ENCODE peak calls at places on chromosomes 11 and 22, in nine cellular contexts. One of them, this sample, is unnamed.
A peak's percentile ranks its signal among the peaks of the same experiment; 100 is the strongest.

GRCh38 chr22:19105867-19106802 is 16.1 kb downstream of the DGCR2 start:
- DNase-seq in GF-D8: no peak
- DNase-seq in activated T-cell treated with anti-CD3 and anti-CD28 coated beads, Interleukin-2, amount 50 U/mL, for 72 hours: peak; percentile 49
- DNase-seq in right cardiac atrium: no peak
- DNase-seq in iPS DF 6.9: no peak
- DNase-seq in tibial artery: no peak
- DNase-seq in fibroblast of pulmonary artery: no peak
- DNase-seq in stimulated activated naive CD8-positive, alpha-beta T cell treated with anti-CD3 and anti-CD28 coated beads, Interleukin-15, Interleukin-2, amounts not matched to agents 100 U/mL and 50 U/mL, for 24 hours: peak; percentile 30
- DNase-seq in NCI-H526 treated with DMSO at 0.1 percent for 48 hours: no peak
- DNase-seq in this sample: peak; percentile 63

GRCh38 chr11:77882396-77882795 is 61.5 kb downstream of the AAMDC start:
- DNase-seq in stimulated activated naive CD8-positive, alpha-beta T cell treated with anti-CD3 and anti-CD28 coated beads, Interleukin-15, Interleukin-2, amounts not matched to agents 100 U/mL and 50 U/mL, for 24 hours: no peak
- DNase-seq in activated T-cell treated with anti-CD3 and anti-CD28 coated beads, Interleukin-2, amount 50 U/mL, for 72 hours: no peak
- DNase-seq in GF-D8: no peak
- DNase-seq in NCI-H526 treated with DMSO at 0.1 percent for 48 hours: no peak
- DNase-seq in right cardiac atrium: no peak
- DNase-seq in iPS DF 6.9: no peak
- DNase-seq in tibial artery: no peak
- DNase-seq in fibroblast of pulmonary artery: no peak
- DNase-seq in this sample: no peak

GRCh38 chr22:46088541-46089311 is 61.6 kb upstream of the PPARA start:
- DNase-seq in NCI-H526 treated with DMSO at 0.1 percent for 48 hours: no peak
- DNase-seq in GF-D8: no peak
- DNase-seq in fibroblast of pulmonary artery: peak; percentile 63
- DNase-seq in activated T-cell treated with anti-CD3 and anti-CD28 coated beads, Interleukin-2, amount 50 U/mL, for 72 hours: no peak
- DNase-seq in right cardiac atrium: peak; percentile 81
- DNase-seq in stimulated activated naive CD8-positive, alpha-beta T cell treated with anti-CD3 and anti-CD28 coated beads, Interleukin-15, Interleukin-2, amounts not matched to agents 100 U/mL and 50 U/mL, for 24 hours: no peak
- DNase-seq in tibial artery: peak; percentile 47
- DNase-seq in iPS DF 6.9: no peak
- DNase-seq in this sample: peak; percentile 73

GRCh38 chr22:24460418-24461089 is 33.2 kb downstream of the ADORA2A start:
- DNase-seq in tibial artery: no peak
- DNase-seq in GF-D8: no peak
- DNase-seq in NCI-H526 treated with DMSO at 0.1 percent for 48 hours: no peak
- DNase-seq in iPS DF 6.9: no peak
- DNase-seq in activated T-cell treated with anti-CD3 and anti-CD28 coated beads, Interleukin-2, amount 50 U/mL, for 72 hours: no peak
- DNase-seq in fibroblast of pulmonary artery: no peak
- DNase-seq in stimulated activated naive CD8-positive, alpha-beta T cell treated with anti-CD3 and anti-CD28 coated beads, Interleukin-15, Interleukin-2, amounts not matched to agents 100 U/mL and 50 U/mL, for 24 hours: no peak
- DNase-seq in right cardiac atrium: no peak
- DNase-seq in this sample: no peak

GRCh38 chr11:128405693-128406364 is 181.5 kb downstream of the ETS1 start:
- DNase-seq in activated T-cell treated with anti-CD3 and anti-CD28 coated beads, Interleukin-2, amount 50 U/mL, for 72 hours: no peak
- DNase-seq in NCI-H526 treated with DMSO at 0.1 percent for 48 hours: no peak
- DNase-seq in iPS DF 6.9: no peak
- DNase-seq in tibial artery: no peak
- DNase-seq in stimulated activated naive CD8-positive, alpha-beta T cell treated with anti-CD3 and anti-CD28 coated beads, Interleukin-15, Interleukin-2, amounts not matched to agents 100 U/mL and 50 U/mL, for 24 hours: no peak
- DNase-seq in fibroblast of pulmonary artery: peak; percentile 22
- DNase-seq in GF-D8: no peak
- DNase-seq in right cardiac atrium: peak; percentile 41
- DNase-seq in this sample: no peak

GRCh38 chr11:78420255-78420764 is 2.7 kb upstream of the GAB2 start:
- DNase-seq in tibial artery: peak; percentile 86
- DNase-seq in activated T-cell treated with anti-CD3 and anti-CD28 coated beads, Interleukin-2, amount 50 U/mL, for 72 hours: peak; percentile 61
- DNase-seq in right cardiac atrium: peak; percentile 94
- DNase-seq in GF-D8: no peak
- DNase-seq in NCI-H526 treated with DMSO at 0.1 percent for 48 hours: peak; percentile 64
- DNase-seq in fibroblast of pulmonary artery: peak; percentile 94
- DNase-seq in stimulated activated naive CD8-positive, alpha-beta T cell treated with anti-CD3 and anti-CD28 coated beads, Interleukin-15, Interleukin-2, amounts not matched to agents 100 U/mL and 50 U/mL, for 24 hours: peak; percentile 67
- DNase-seq in iPS DF 6.9: no peak
- DNase-seq in this sample: peak; percentile 69

GRCh38 chr11:89381094-89381493 is 110.1 kb downstream of the NOX4 start:
- DNase-seq in fibroblast of pulmonary artery: peak; percentile 97
- DNase-seq in NCI-H526 treated with DMSO at 0.1 percent for 48 hours: no peak
- DNase-seq in tibial artery: peak; percentile 53
- DNase-seq in activated T-cell treated with anti-CD3 and anti-CD28 coated beads, Interleukin-2, amount 50 U/mL, for 72 hours: no peak
- DNase-seq in GF-D8: no peak
- DNase-seq in iPS DF 6.9: no peak
- DNase-seq in stimulated activated naive CD8-positive, alpha-beta T cell treated with anti-CD3 and anti-CD28 coated beads, Interleukin-15, Interleukin-2, amounts not matched to agents 100 U/mL and 50 U/mL, for 24 hours: no peak
- DNase-seq in right cardiac atrium: no peak
- DNase-seq in this sample: no peak

GRCh38 chr11:130442728-130443127 is 5.7 kb upstream of the ADAMTS15 start:
- DNase-seq in activated T-cell treated with anti-CD3 and anti-CD28 coated beads, Interleukin-2, amount 50 U/mL, for 72 hours: no peak
- DNase-seq in fibroblast of pulmonary artery: no peak
- DNase-seq in right cardiac atrium: no peak
- DNase-seq in iPS DF 6.9: no peak
- DNase-seq in tibial artery: no peak
- DNase-seq in GF-D8: no peak
- DNase-seq in NCI-H526 treated with DMSO at 0.1 percent for 48 hours: no peak
- DNase-seq in stimulated activated naive CD8-positive, alpha-beta T cell treated with anti-CD3 and anti-CD28 coated beads, Interleukin-15, Interleukin-2, amounts not matched to agents 100 U/mL and 50 U/mL, for 24 hours: no peak
- DNase-seq in this sample: no peak

GRCh38 chr11:83864412-83865057 is 578.4 kb upstream of the CCDC90B start:
- DNase-seq in tibial artery: no peak
- DNase-seq in NCI-H526 treated with DMSO at 0.1 percent for 48 hours: no peak
- DNase-seq in activated T-cell treated with anti-CD3 and anti-CD28 coated beads, Interleukin-2, amount 50 U/mL, for 72 hours: no peak
- DNase-seq in GF-D8: no peak
- DNase-seq in stimulated activated naive CD8-positive, alpha-beta T cell treated with anti-CD3 and anti-CD28 coated beads, Interleukin-15, Interleukin-2, amounts not matched to agents 100 U/mL and 50 U/mL, for 24 hours: no peak
- DNase-seq in fibroblast of pulmonary artery: no peak
- DNase-seq in iPS DF 6.9: no peak
- DNase-seq in right cardiac atrium: no peak
- DNase-seq in this sample: no peak

GRCh38 chr11:102279641-102280170 is 37.6 kb upstream of the BIRC3 start:
- DNase-seq in iPS DF 6.9: no peak
- DNase-seq in right cardiac atrium: no peak
- DNase-seq in stimulated activated naive CD8-positive, alpha-beta T cell treated with anti-CD3 and anti-CD28 coated beads, Interleukin-15, Interleukin-2, amounts not matched to agents 100 U/mL and 50 U/mL, for 24 hours: no peak
- DNase-seq in activated T-cell treated with anti-CD3 and anti-CD28 coated beads, Interleukin-2, amount 50 U/mL, for 72 hours: no peak
- DNase-seq in fibroblast of pulmonary artery: peak; percentile 64
- DNase-seq in tibial artery: peak; percentile 38
- DNase-seq in NCI-H526 treated with DMSO at 0.1 percent for 48 hours: peak; percentile 79
- DNase-seq in GF-D8: no peak
- DNase-seq in this sample: no peak

GRCh38 chr22:45131749-45132148 is 32.0 kb upstream of the NUP50 start:
- DNase-seq in right cardiac atrium: peak; percentile 75
- DNase-seq in iPS DF 6.9: no peak
- DNase-seq in fibroblast of pulmonary artery: no peak
- DNase-seq in stimulated activated naive CD8-positive, alpha-beta T cell treated with anti-CD3 and anti-CD28 coated beads, Interleukin-15, Interleukin-2, amounts not matched to agents 100 U/mL and 50 U/mL, for 24 hours: no peak
- DNase-seq in NCI-H526 treated with DMSO at 0.1 percent for 48 hours: no peak
- DNase-seq in tibial artery: peak; percentile 44
- DNase-seq in activated T-cell treated with anti-CD3 and anti-CD28 coated beads, Interleukin-2, amount 50 U/mL, for 72 hours: no peak
- DNase-seq in GF-D8: peak; percentile 78
- DNase-seq in this sample: peak; percentile 76

GRCh38 chr11:99534812-99535211 is 514.1 kb downstream of the CNTN5 start:
- DNase-seq in iPS DF 6.9: no peak
- DNase-seq in tibial artery: no peak
- DNase-seq in GF-D8: no peak
- DNase-seq in NCI-H526 treated with DMSO at 0.1 percent for 48 hours: no peak
- DNase-seq in activated T-cell treated with anti-CD3 and anti-CD28 coated beads, Interleukin-2, amount 50 U/mL, for 72 hours: no peak
- DNase-seq in stimulated activated naive CD8-positive, alpha-beta T cell treated with anti-CD3 and anti-CD28 coated beads, Interleukin-15, Interleukin-2, amounts not matched to agents 100 U/mL and 50 U/mL, for 24 hours: no peak
- DNase-seq in fibroblast of pulmonary artery: peak; percentile 25
- DNase-seq in right cardiac atrium: no peak
- DNase-seq in this sample: no peak

GRCh38 chr22:42984397-42984796 is 30.6 kb downstream of the PACSIN2 start:
- DNase-seq in activated T-cell treated with anti-CD3 and anti-CD28 coated beads, Interleukin-2, amount 50 U/mL, for 72 hours: no peak
- DNase-seq in fibroblast of pulmonary artery: no peak
- DNase-seq in NCI-H526 treated with DMSO at 0.1 percent for 48 hours: no peak
- DNase-seq in iPS DF 6.9: no peak
- DNase-seq in stimulated activated naive CD8-positive, alpha-beta T cell treated with anti-CD3 and anti-CD28 coated beads, Interleukin-15, Interleukin-2, amounts not matched to agents 100 U/mL and 50 U/mL, for 24 hours: no peak
- DNase-seq in right cardiac atrium: no peak
- DNase-seq in GF-D8: no peak
- DNase-seq in tibial artery: no peak
- DNase-seq in this sample: no peak

GRCh38 chr11:12642040-12642439 is 32.2 kb upstream of the TEAD1 start:
- DNase-seq in fibroblast of pulmonary artery: peak; percentile 50
- DNase-seq in tibial artery: no peak
- DNase-seq in iPS DF 6.9: no peak
- DNase-seq in right cardiac atrium: no peak
- DNase-seq in GF-D8: no peak
- DNase-seq in NCI-H526 treated with DMSO at 0.1 percent for 48 hours: no peak
- DNase-seq in activated T-cell treated with anti-CD3 and anti-CD28 coated beads, Interleukin-2, amount 50 U/mL, for 72 hours: no peak
- DNase-seq in stimulated activated naive CD8-positive, alpha-beta T cell treated with anti-CD3 and anti-CD28 coated beads, Interleukin-15, Interleukin-2, amounts not matched to agents 100 U/mL and 50 U/mL, for 24 hours: no peak
- DNase-seq in this sample: no peak

GRCh38 chr11:111642521-111642920 is 40.3 kb downstream of the SIK2 start:
- DNase-seq in NCI-H526 treated with DMSO at 0.1 percent for 48 hours: no peak
- DNase-seq in GF-D8: no peak
- DNase-seq in right cardiac atrium: no peak
- DNase-seq in iPS DF 6.9: no peak
- DNase-seq in stimulated activated naive CD8-positive, alpha-beta T cell treated with anti-CD3 and anti-CD28 coated beads, Interleukin-15, Interleukin-2, amounts not matched to agents 100 U/mL and 50 U/mL, for 24 hours: no peak
- DNase-seq in activated T-cell treated with anti-CD3 and anti-CD28 coated beads, Interleukin-2, amount 50 U/mL, for 72 hours: no peak
- DNase-seq in fibroblast of pulmonary artery: no peak
- DNase-seq in tibial artery: no peak
- DNase-seq in this sample: no peak

GRCh38 chr11:70796601-70797000 is 398.3 kb downstream of the CTTN start:
- DNase-seq in iPS DF 6.9: peak; percentile 37
- DNase-seq in tibial artery: no peak
- DNase-seq in activated T-cell treated with anti-CD3 and anti-CD28 coated beads, Interleukin-2, amount 50 U/mL, for 72 hours: no peak
- DNase-seq in right cardiac atrium: no peak
- DNase-seq in GF-D8: no peak
- DNase-seq in fibroblast of pulmonary artery: no peak
- DNase-seq in NCI-H526 treated with DMSO at 0.1 percent for 48 hours: no peak
- DNase-seq in stimulated activated naive CD8-positive, alpha-beta T cell treated with anti-CD3 and anti-CD28 coated beads, Interleukin-15, Interleukin-2, amounts not matched to agents 100 U/mL and 50 U/mL, for 24 hours: no peak
- DNase-seq in this sample: no peak

This sample was measured in upper lobe of right lung.